ENCODE peak calls at places on chromosome 20, in five cellular contexts. B, K, N, I and Q are unnamed samples.

GRCh38 chr20:25421107-25421506 is 13.6 kb downstream of the GINS1 start:
- DNase-seq in B (no peak), K (no peak), N (no peak), I (no peak), Q (no peak)

GRCh38 chr20:52041966-52042365 is 149.6 kb downstream of the ZFP64 start:
- DNase-seq in B (no peak), K (no peak), N (no peak), I (no peak), Q (no peak)

GRCh38 chr20:57840504-57841296 is 130.9 kb upstream of the PMEPA1 start:
- DNase-seq in B (no peak), K (no peak), N (no peak), I (no peak), Q (no peak)

GRCh38 chr20:41047975-41048305 is 19.3 kb downstream of the TOP1 start:
- DNase-seq in B (peak), K (no peak), N (no peak), I (no peak), Q (no peak)

GRCh38 chr20:49768204-49769124 is 44.2 kb upstream of the SLC9A8 start:
- DNase-seq in B (peak), K (no peak), N (peak), I (peak), Q (peak)

GRCh38 chr20:48198951-48199431 is 413.7 kb upstream of the SULF2 start:
- DNase-seq in B (peak), K (no peak), N (no peak), I (no peak), Q (peak)

GRCh38 chr20:23629017-23629541 is 8.7 kb downstream of the CST3 start:
- DNase-seq in B (peak), K (no peak), N (no peak), I (no peak), Q (no peak)

GRCh38 chr20:9214676-9215075 is 145.8 kb downstream of the PLCB4 start:
- DNase-seq in B (no peak), K (no peak), N (no peak), I (no peak), Q (no peak)

GRCh38 chr20:47496118-47496517 is 5.6 kb upstream of the NCOA3 start:
- DNase-seq in B (no peak), K (no peak), N (no peak), I (no peak), Q (no peak)

GRCh38 chr20:64189530-64189966 is 25.3 kb downstream of the MYT1 start:
- DNase-seq in B (no peak), K (no peak), N (no peak), I (no peak), Q (no peak)

GRCh38 chr20:33689973-33690372 is 3.8 kb upstream of the E2F1 start:
- DNase-seq in B (no peak), K (no peak), N (peak), I (peak), Q (no peak)

GRCh38 chr20:59170406-59171349 is 7.1 kb downstream of the ZNF831 start:
- DNase-seq in B (peak), K (no peak), N (no peak), I (no peak), Q (no peak)

GRCh38 chr20:34922654-34923381 is 32.8 kb downstream of the GSS start:
- DNase-seq in B (peak), K (no peak), N (no peak), I (no peak), Q (peak)

GRCh38 chr20:64053841-64054661 is 4.6 kb upstream of the SOX18 start:
- DNase-seq in B (peak), K (no peak), N (peak), I (no peak), Q (no peak)

GRCh38 chr20:61930776-61931475 is 134.8 kb downstream of the TAF4 start:
- DNase-seq in B (no peak), K (no peak), N (no peak), I (no peak), Q (no peak)

GRCh38 chr20:60253471-60253870 is 295.2 kb downstream of the CDH26 start:
- DNase-seq in B (no peak), K (no peak), N (no peak), I (no peak), Q (no peak)

GRCh38 chr20:58102744-58103516 is 125.5 kb downstream of the ANKRD60 start:
- DNase-seq in B (no peak), K (no peak), N (no peak), I (no peak), Q (no peak)

GRCh38 chr20:25539742-25540201 is 45.6 kb downstream of the NINL start:
- DNase-seq in B (no peak), K (no peak), N (no peak), I (no peak), Q (peak)

GRCh38 chr20:34886122-34886521 is 9.7 kb downstream of the ACSS2 start:
- DNase-seq in B (no peak), K (no peak), N (no peak), I (no peak), Q (no peak)

GRCh38 chr20:61752576-61752975 is 313.1 kb downstream of the TAF4 start:
- DNase-seq in B (no peak), K (no peak), N (no peak), I (no peak), Q (no peak)

GRCh38 chr20:54061106-54061881 is 9.1 kb downstream of the BCAS1 start:
- DNase-seq in B (no peak), K (no peak), N (no peak), I (no peak), Q (no peak)

GRCh38 chr20:44735816-44736169 is 9.9 kb upstream of the KCNK15 start:
- DNase-seq in B (no peak), K (no peak), N (no peak), I (no peak), Q (no peak)

GRCh38 chr20:35012227-35013069 is 56.8 kb downstream of the MYH7B start:
- DNase-seq in B (no peak), K (no peak), N (no peak), I (no peak), Q (peak)

GRCh38 chr20:4767084-4767483 is 45.4 kb downstream of the PRND start:
- DNase-seq in B (no peak), K (no peak), N (peak), I (no peak), Q (no peak)

GRCh38 chr20:57837208-57838035 is 127.6 kb upstream of the PMEPA1 start:
- DNase-seq in B (no peak), K (no peak), N (no peak), I (no peak), Q (no peak)

GRCh38 chr20:50308166-50308512 is 117.5 kb downstream of the CEBPB start:
- DNase-seq in B (no peak), K (no peak), N (no peak), I (no peak), Q (no peak)

GRCh38 chr20:41408986-41409385 is 42.4 kb upstream of the EMILIN3 start:
- DNase-seq in B (no peak), K (no peak), N (peak), I (no peak), Q (no peak)

GRCh38 chr20:56750430-56750829 is 121.3 kb downstream of the TFAP2C start:
- DNase-seq in B (no peak), K (no peak), N (no peak), I (no peak), Q (no peak)

GRCh38 chr20:5143856-5144255 is 17.0 kb downstream of the CDS2 start:
- DNase-seq in B (no peak), K (no peak), N (no peak), I (no peak), Q (no peak)

GRCh38 chr20:4045741-4046140 is 30.4 kb upstream of the RNF24 start:
- DNase-seq in B (no peak), K (no peak), N (no peak), I (no peak), Q (no peak)

GRCh38 chr20:22905667-22906066 is 129.4 kb upstream of the SSTR4 start:
- DNase-seq in B (no peak), K (no peak), N (no peak), I (no peak), Q (no peak)

GRCh38 chr20:62303049-62303326 is 191 bp downstream of the ADRM1 start:
- DNase-seq in B (no peak), K (no peak), N (no peak), I (no peak), Q (no peak)

GRCh38 chr20:1674361-1674760 is 16.8 kb upstream of the SIRPG start:
- DNase-seq in B (no peak), K (no peak), N (no peak), I (peak), Q (no peak)

GRCh38 chr20:11432407-11432806 is 485.3 kb upstream of the BTBD3 start:
- DNase-seq in B (no peak), K (no peak), N (no peak), I (no peak), Q (no peak)

GRCh38 chr20:5996765-5997164 is 46.3 kb downstream of the MCM8 start:
- DNase-seq in B (peak), K (no peak), N (peak), I (peak), Q (no peak)

GRCh38 chr20:44849712-44850111 is 35.8 kb upstream of the YWHAB start:
- DNase-seq in B (peak), K (no peak), N (no peak), I (no peak), Q (no peak)

GRCh38 chr20:61015602-61016001 is 236.5 kb upstream of the CDH4 start:
- DNase-seq in B (no peak), K (no peak), N (no peak), I (no peak), Q (no peak)